ENCODE peak calls at places on chromosomes 1 and 21, in eight cellular contexts. R is small intestine, L is H9, H is neural progenitor cell, V is breast epithelium, K is heart right ventricle, S is astrocyte, F is RWPE2. T is an unnamed sample.

GRCh38 chr1:235919797-235920475 is 53.2 kb upstream of the LYST start:
- DNase-seq in H (peak; percentile 49), F (peak; percentile 76), R (no peak), S (peak; percentile 82), K (no peak), V (no peak), L (peak; percentile 52), T (no peak)

GRCh38 chr1:200262326-200262965 is 147.4 kb downstream of the ZNF281 start:
- DNase-seq in K (no peak), F (no peak), V (no peak), L (no peak), S (no peak), H (no peak), R (no peak), T (no peak)

GRCh38 chr1:52867060-52867845 is 24.7 kb downstream of the ZYG11A start:
- DNase-seq in R (peak; percentile 70), F (no peak), L (no peak), K (no peak), H (no peak), S (no peak), V (no peak), T (no peak)

GRCh38 chr1:22509815-22510214 is 53.5 kb upstream of the EPHA8 start:
- DNase-seq in S (peak; percentile 45), H (no peak), R (no peak), L (no peak), V (no peak), K (no peak), F (no peak), T (no peak)

GRCh38 chr1:30823627-30823968 is 66.0 kb upstream of the LAPTM5 start:
- DNase-seq in V (no peak), S (no peak), F (no peak), R (no peak), L (no peak), H (no peak), K (no peak), T (no peak)

GRCh38 chr1:68141079-68141800 is 90.8 kb upstream of the DIRAS3 start:
- DNase-seq in L (no peak), V (no peak), R (no peak), H (peak; percentile 52), F (no peak), S (peak; percentile 84), K (no peak), T (no peak)

GRCh38 chr1:183287191-183287675 is 101.2 kb downstream of the LAMC2 start:
- DNase-seq in K (peak; percentile 74), L (no peak), R (no peak), S (peak; percentile 81), F (no peak), V (no peak), H (no peak), T (no peak)

GRCh38 chr21:26834181-26834945 is 10.8 kb downstream of the ADAMTS1 start:
- DNase-seq in K (no peak), S (no peak), F (no peak), L (no peak), R (no peak), V (no peak), H (no peak), T (no peak)

GRCh38 chr1:227899820-227900449 is 47.8 kb downstream of the WNT9A start:
- DNase-seq in F (no peak), R (no peak), V (peak; percentile 36), L (peak; percentile 26), H (no peak), K (peak; percentile 5), S (no peak), T (no peak)

GRCh38 chr1:25246600-25247023 is 642 bp downstream of the RSRP1 start:
- DNase-seq in R (no peak), S (no peak), V (peak; percentile 60), L (no peak), H (peak; percentile 66), F (peak; percentile 65), K (peak; percentile 48), T (no peak)

GRCh38 chr1:228308628-228309547 is 97.7 kb downstream of the TRIM11 start:
- DNase-seq in H (no peak), V (no peak), L (peak; percentile 45), K (no peak), F (peak; percentile 19), S (no peak), R (no peak), T (no peak)

GRCh38 chr1:174974711-174975111 is 25.0 kb upstream of the CACYBP start:
- DNase-seq in K (peak; percentile 24), H (no peak), R (no peak), V (no peak), S (no peak), L (no peak), F (no peak), T (no peak)

GRCh38 chr1:6245869-6246496 is 2.0 kb downstream of the HES3 start:
- DNase-seq in R (peak; percentile 22), K (no peak), L (peak; percentile 94), S (no peak), H (peak; percentile 94), F (peak; percentile 72), V (no peak), T (no peak)

GRCh38 chr1:6246497-6247295 is 2.7 kb downstream of the HES3 start:
- DNase-seq in H (peak; percentile 95), L (peak; percentile 94), V (peak; percentile 83), K (peak; percentile 83), F (peak; percentile 85), R (peak; percentile 71), S (no peak), T (peak; percentile 26)

GRCh38 chr1:6243993-6244392 is at the start of gene HES3:
- DNase-seq in H (peak; percentile 81), K (no peak), V (no peak), L (peak; percentile 64), F (no peak), S (no peak), R (no peak), T (no peak)

GRCh38 chr1:6244401-6245054 is 549 bp downstream of the HES3 start:
- DNase-seq in S (no peak), H (peak; percentile 47), R (no peak), F (no peak), L (peak; percentile 55), V (no peak), K (no peak), T (no peak)

GRCh38 chr1:6245086-6245868 is 1.3 kb downstream of the HES3 start:
- DNase-seq in K (peak; percentile 86), L (peak; percentile 89), V (peak; percentile 75), F (peak; percentile 81), H (peak; percentile 96), R (peak; percentile 73), S (peak; percentile 51), T (no peak)
- H3K27ac ChIP-seq in K (no peak overlapping the region), L (no peak overlapping the region), V (no peak overlapping the region), F (no peak overlapping the region), H (no peak overlapping the region), R (no peak overlapping the region), S (no peak overlapping the region), T (no peak overlapping the region)

DNA sequence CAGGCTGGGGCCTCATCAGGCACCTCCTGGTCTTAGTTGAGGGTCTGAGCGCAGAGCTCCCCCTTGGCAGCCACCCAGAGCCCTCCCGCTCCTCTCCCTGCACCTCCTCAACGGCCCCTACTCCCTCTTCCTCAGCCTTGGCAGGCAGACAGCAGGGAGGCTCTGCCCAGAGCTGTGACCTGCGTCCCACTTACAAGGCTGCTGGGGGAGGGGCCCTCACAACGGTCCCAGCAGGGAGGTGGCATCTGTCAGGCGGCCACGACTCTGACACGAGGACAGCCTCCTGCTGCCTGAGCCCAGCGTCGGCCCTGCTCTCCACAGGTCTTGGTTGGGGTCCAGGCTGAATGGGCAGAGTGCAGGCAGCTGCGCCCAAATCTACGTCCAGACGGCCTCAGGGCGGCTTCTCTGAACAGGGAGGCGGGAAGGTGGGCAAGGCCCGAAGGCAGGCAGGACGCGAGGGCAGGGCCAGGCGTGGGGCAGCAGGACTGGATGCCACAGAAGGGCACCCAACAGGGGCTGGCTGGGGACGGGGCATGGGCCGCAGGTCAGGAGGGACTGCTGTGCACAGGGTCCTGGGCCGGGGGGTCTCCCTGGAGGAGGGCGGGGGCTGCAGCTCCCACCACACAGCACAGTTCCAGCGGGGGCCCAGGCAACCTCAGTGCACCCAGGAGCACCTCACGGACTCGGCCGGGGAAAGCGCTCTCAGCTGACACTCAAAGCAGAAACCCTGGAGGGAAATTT is 7.5 kb downstream of the SLC19A1 start:
- DNase-seq in F (peak; percentile 70), K (peak; percentile 81), V (peak; percentile 55), S (no peak), R (peak; percentile 60), H (no peak), L (no peak), T (no peak)
- H3K27ac ChIP-seq in F (no peak overlapping the region), K (peak overlapping the region; percentile 25), V (no peak overlapping the region), S (no peak overlapping the region), R (no peak overlapping the region), H (no peak overlapping the region), L (no peak overlapping the region), T (peak overlapping the region; percentile 88)

GRCh38 chr1:109979489-109980091 is 5.0 kb upstream of the AHCYL1 start:
- DNase-seq in R (no peak), K (no peak), L (no peak), S (peak; percentile 53), F (no peak), V (no peak), H (no peak), T (no peak)
- H3K27ac ChIP-seq in R (peak overlapping the region; percentile 19), K (no peak overlapping the region), L (no peak overlapping the region), S (no peak overlapping the region), F (peak overlapping the region; percentile 38), V (peak overlapping the region; percentile 66), H (no peak overlapping the region), T (no peak overlapping the region)

GRCh38 chr1:13543927-13544556 is 30.2 kb upstream of the LRRC38 start:
- DNase-seq in S (peak; percentile 0), F (no peak), H (peak; percentile 50), K (peak; percentile 65), R (peak; percentile 4), V (peak; percentile 55), L (no peak), T (peak; percentile 27)

GRCh38 chr1:13543451-13543911 is 29.7 kb upstream of the LRRC38 start:
- DNase-seq in R (no peak), H (no peak), V (no peak), F (no peak), L (no peak), S (no peak), K (peak; percentile 69), T (no peak)

GRCh38 chr1:13539683-13540082 is 25.9 kb upstream of the LRRC38 start:
- DNase-seq in K (no peak), V (no peak), R (no peak), F (no peak), S (no peak), L (no peak), H (no peak), T (no peak)

GRCh38 chr1:13540871-13541270 is 27.1 kb upstream of the LRRC38 start:
- DNase-seq in H (no peak), R (no peak), L (no peak), F (no peak), K (peak; percentile 45), S (no peak), V (no peak), T (no peak)

DNA sequence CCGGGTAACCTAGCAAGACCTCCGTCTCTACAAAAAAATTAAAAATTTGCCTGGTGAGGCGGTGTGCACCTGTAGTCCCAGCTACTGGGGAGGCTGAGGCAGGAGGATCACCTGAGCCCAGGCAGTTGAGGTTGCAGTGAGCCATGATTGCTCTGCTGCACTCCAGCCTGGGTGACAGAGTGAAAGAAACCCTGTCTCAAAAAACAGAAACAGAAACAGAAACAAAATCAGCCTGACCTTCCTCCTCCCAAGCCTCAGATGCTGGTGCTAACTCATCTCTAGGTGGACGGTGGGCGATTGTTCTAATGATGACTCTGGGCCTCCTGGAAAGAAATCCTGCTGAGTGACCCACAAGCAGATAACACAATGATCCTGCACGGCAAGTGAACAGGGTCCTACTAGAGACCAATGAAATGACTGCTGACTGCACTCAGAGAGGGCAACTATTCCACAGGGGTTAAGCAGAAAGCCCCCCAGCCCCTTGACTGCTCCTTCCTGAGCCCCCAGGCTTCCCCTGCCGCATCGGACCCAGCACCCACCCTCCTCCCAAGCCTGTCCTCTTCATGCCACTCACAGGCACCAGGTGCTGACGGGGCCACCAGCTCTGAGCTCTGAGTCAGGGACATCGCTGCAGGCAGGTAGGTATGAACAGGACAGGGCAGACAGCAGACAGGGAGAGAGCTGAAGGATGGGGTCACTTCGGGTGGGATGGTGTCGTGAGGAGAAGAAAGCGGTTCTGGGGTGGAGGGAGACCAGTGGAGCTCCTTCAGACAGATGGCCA is 27.8 kb upstream of the LRRC38 start:
- DNase-seq in H (no peak), R (no peak), S (no peak), V (no peak), K (no peak), F (no peak), L (no peak), T (no peak)
- H3K27ac ChIP-seq in H (no peak overlapping the region), R (no peak overlapping the region), S (no peak overlapping the region), V (no peak overlapping the region), K (peak overlapping the region; percentile 88), F (no peak overlapping the region), L (no peak overlapping the region), T (no peak overlapping the region)

T was measured in caudate nucleus.